ENCODE peak calls at places on chromosomes 4 and X, in four cellular contexts. P is foreskin fibroblast, N is IMR-90, E is fibroblast of mammary gland. Z is an unnamed sample.

GRCh38 chr4:159107203-159107921 is 4.5 kb downstream of the RAPGEF2 start:
- DNase-seq in E (peak; percentile 36), N (peak; percentile 55), P (peak; percentile 12), Z (peak; percentile 35)

GRCh38 chrX:12446342-12447075 is 308.2 kb downstream of the FRMPD4 start:
- DNase-seq in P (peak; percentile 66), N (peak; percentile 55), E (peak; percentile 81), Z (no peak)

GRCh38 chr4:39324446-39324845 is 41.7 kb downstream of the RFC1 start:
- DNase-seq in P (no peak), N (no peak), E (no peak), Z (no peak)

GRCh38 chr4:159169414-159169813 is 66.5 kb downstream of the RAPGEF2 start:
- DNase-seq in E (no peak), P (no peak), N (no peak), Z (no peak)

GRCh38 chr4:31538877-31539276 is 818.7 kb downstream of the PCDH7 start:
- DNase-seq in P (no peak), N (no peak), E (no peak), Z (no peak)

GRCh38 chr4:124322234-124322831 is 390.2 kb downstream of the ANKRD50 start:
- DNase-seq in P (peak; percentile 67), E (peak; percentile 64), N (peak; percentile 49), Z (peak; percentile 18)

GRCh38 chrX:123975180-123975579 is 13.7 kb downstream of the STAG2 start:
- DNase-seq in N (peak; percentile 31), E (peak; percentile 56), P (peak; percentile 43), Z (no peak)

GRCh38 chrX:57905141-57905540 is 5.1 kb downstream of the ZXDA start:
- DNase-seq in N (peak; percentile 10), E (no peak), P (no peak), Z (no peak)

GRCh38 chr4:53987761-53988171 is 76.6 kb downstream of the CHIC2 start:
- DNase-seq in N (peak; percentile 81), P (peak; percentile 82), E (peak; percentile 84), Z (no peak)

GRCh38 chr4:152356428-152357034 is 179.4 kb downstream of the FBXW7 start:
- DNase-seq in E (peak; percentile 15), P (peak; percentile 38), N (peak; percentile 21), Z (no peak)

GRCh38 chr4:141238196-141238595 is 17.5 kb downstream of the ZNF330 start:
- DNase-seq in E (no peak), N (no peak), P (no peak), Z (no peak)

GRCh38 chrX:63746278-63746677 is 38.7 kb downstream of the ARHGEF9 start:
- DNase-seq in E (no peak), N (no peak), P (no peak), Z (peak; percentile 10)

GRCh38 chr4:116397714-116398113 is 687.7 kb downstream of the TRAM1L1 start:
- DNase-seq in E (no peak), P (no peak), N (no peak), Z (no peak)

GRCh38 chrX:9988762-9989161 is 21.6 kb downstream of the CLDN34 start:
- DNase-seq in E (peak; percentile 23), P (peak; percentile 25), N (no peak), Z (no peak)

GRCh38 chr4:11529625-11530201 is 101.0 kb upstream of the HS3ST1 start:
- DNase-seq in N (peak; percentile 89), E (peak; percentile 47), P (peak; percentile 63), Z (no peak)

GRCh38 chr4:20773144-20773997 is 73.1 kb downstream of the PACRGL start:
- DNase-seq in P (peak; percentile 83), N (peak; percentile 54), E (peak; percentile 70), Z (peak; percentile 41)

GRCh38 chr4:92198711-92199110 is 105.1 kb upstream of the GRID2 start:
- DNase-seq in P (peak; percentile 33), N (peak; percentile 81), E (peak; percentile 24), Z (no peak)

GRCh38 chr4:124753941-124754581 is 41.5 kb upstream of the ANKRD50 start:
- DNase-seq in P (peak; percentile 70), E (no peak), N (peak; percentile 41), Z (no peak)

GRCh38 chr4:42123071-42123644 is 29.3 kb downstream of the BEND4 start:
- DNase-seq in E (no peak), P (no peak), N (no peak), Z (no peak)

GRCh38 chr4:165684177-165684870 is 188.7 kb upstream of the TLL1 start:
- DNase-seq in E (peak; percentile 92), P (peak; percentile 69), N (no peak), Z (no peak)

GRCh38 chr4:184503869-184504300 is 29.5 kb upstream of the IRF2 start:
- DNase-seq in N (peak; percentile 20), E (peak; percentile 11), P (peak; percentile 44), Z (no peak)

GRCh38 chr4:2734618-2735017 is 21.5 kb downstream of the TNIP2 start:
- DNase-seq in P (no peak), N (no peak), E (no peak), Z (no peak)

GRCh38 chr4:2733844-2734574 is 22.1 kb downstream of the TNIP2 start:
- DNase-seq in P (no peak), N (no peak), E (no peak), Z (no peak)

GRCh38 chr4:2733001-2733843 is 22.9 kb downstream of the TNIP2 start:
- DNase-seq in P (no peak), N (no peak), E (no peak), Z (no peak)

GRCh38 chr4:2732526-2732925 is 23.6 kb downstream of the TNIP2 start:
- DNase-seq in P (no peak), N (no peak), E (no peak), Z (no peak)

DNA sequence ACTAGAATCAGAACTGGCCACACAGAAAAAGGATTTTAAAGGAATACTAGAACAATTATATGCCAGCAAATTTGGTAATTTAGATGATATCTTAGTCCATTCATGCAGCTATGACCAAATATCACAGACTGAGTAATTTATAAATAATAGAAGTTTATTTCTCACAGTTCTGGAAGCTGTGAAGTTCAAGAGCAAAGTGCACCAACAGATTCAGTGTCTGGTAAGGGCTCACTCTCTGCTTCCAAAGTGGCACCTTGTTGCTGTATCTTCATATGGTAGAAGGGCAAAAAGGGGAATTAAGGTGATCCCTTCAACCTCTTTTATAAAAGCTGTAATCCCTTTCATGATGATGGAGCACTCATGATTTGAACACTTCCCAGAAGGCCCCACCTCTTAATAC is 20.3 kb downstream of the TNIP2 start:
- DNase-seq in E (no peak), P (no peak), N (no peak), Z (no peak)
- TF ChIP-seq CTCF in E (no peak), P (no peak), N (no peak), Z (no peak)

GRCh38 chrX:50996930-50997329 is 86.4 kb downstream of the BMP15 start:
- DNase-seq in E (no peak), N (no peak), P (no peak), Z (no peak)
- TF ChIP-seq CTCF in E (no peak), N (no peak), P (no peak), Z (no peak)

GRCh38 chr4:77599378-77599777 is 6.2 kb upstream of the CXCL13 start:
- DNase-seq in N (peak; percentile 41), E (peak; percentile 66), P (peak; percentile 74), Z (no peak)
- TF ChIP-seq CTCF in N (peak; percentile 46), E (peak; percentile 80), P (peak; percentile 69), Z (peak; percentile 18)

GRCh38 chrX:22135171-22135711 is 103.1 kb downstream of the PHEX start:
- DNase-seq in P (peak; percentile 67), E (peak; percentile 78), N (peak; percentile 45), Z (no peak)
- TF ChIP-seq CTCF in P (no peak), E (no peak), N (no peak), Z (no peak)

DNA sequence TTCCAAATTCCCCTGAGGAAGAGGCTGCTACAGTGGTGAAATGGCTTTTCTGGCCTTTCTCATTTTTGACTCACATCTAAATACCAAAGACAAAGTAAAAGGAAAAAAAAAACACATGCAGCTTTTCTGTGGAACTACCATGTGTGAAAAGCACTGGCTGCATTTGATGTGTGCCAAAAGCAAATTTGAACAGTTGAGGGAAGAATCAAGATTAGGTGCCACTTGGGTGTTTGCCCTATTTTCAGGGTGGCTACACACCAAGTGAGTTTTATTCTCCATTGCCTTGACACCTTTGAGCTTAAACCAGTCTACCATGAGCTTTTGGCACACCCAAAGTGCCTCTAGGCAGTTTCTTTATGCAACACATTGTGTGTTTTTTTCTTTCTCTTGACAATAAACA is 423.8 kb downstream of the FAM133A start:
- DNase-seq in P (no peak), N (no peak), E (no peak), Z (no peak)
- TF ChIP-seq CTCF in P (no peak), N (no peak), E (no peak), Z (no peak)

GRCh38 chrX:110683925-110684324 is 111.7 kb downstream of the CHRDL1 start:
- DNase-seq in E (no peak), N (no peak), P (no peak), Z (no peak)

GRCh38 chrX:110675866-110676265 is 119.8 kb downstream of the CHRDL1 start:
- DNase-seq in P (no peak), N (no peak), E (no peak), Z (no peak)

DNA sequence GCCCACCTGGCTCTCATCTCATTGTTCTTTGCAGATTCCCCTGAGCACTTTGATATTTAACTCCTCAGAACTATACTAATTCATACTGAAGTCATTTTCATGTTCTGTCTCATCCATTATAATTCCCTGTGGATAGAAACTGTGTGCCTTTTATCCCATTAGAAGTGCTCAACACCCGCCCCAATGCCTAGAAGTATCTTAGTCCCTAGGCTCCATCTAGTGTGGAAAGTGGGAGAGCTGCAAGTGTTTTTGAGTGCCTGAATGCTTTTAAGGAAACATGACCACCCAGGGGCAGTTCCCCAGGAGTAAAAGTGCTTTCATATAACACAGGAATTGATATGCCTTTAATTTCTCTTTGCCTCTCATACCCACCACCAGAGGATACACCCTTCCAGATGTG is 117.0 kb downstream of the CHRDL1 start:
- DNase-seq in E (no peak), N (no peak), P (no peak), Z (no peak)
- TF ChIP-seq CTCF in E (no peak), N (no peak), P (no peak), Z (no peak)

DNA sequence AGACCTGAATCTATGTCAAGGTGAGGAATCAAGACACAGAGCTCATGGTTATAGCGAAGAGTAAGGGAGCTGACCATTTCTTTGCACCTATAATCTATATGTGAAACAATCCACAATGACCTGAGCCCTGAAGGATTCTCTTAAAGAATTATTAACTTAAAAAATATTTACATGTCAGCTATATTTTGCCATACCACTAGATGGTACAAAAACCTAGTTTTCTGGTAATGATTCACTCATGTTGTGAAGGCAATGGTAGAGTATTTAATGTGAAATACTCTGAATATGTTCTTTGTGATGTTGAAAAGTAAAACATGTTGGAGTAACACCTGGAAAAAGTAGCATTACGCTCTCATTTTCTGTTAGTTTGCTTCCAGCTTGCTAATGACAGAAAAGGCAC is 40.0 kb downstream of the VGLL1 start:
- DNase-seq in P (peak; percentile 5), N (no peak), E (no peak), Z (peak; percentile 4)
- TF ChIP-seq CTCF in P (no peak), N (no peak), E (peak; percentile 3), Z (no peak)

DNA sequence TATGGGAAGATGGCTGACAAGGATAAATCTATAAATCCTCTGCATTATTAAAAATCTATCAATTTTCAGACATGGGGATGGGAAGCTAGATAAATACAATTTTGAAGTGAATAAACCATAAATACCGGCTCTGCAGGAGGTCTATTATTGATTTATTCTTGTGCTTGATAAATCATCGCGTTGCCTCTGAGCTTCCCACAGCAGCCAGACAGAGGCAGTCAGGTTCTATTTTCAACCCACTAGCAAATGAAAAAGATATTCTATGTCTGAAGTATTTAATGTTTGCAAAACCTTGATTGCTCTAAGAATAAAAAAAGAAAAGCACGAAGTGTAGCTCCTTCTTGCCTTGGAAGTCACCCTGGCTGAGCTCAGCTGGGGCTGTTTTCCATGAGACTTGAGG is 216.2 kb downstream of the DHRSX start:
- DNase-seq in N (peak; percentile 12), E (no peak), P (peak; percentile 50), Z (no peak)
- TF ChIP-seq CTCF in N (peak; percentile 34), E (no peak), P (no peak), Z (no peak)

GRCh38 chr4:129046055-129046959 is 47.0 kb downstream of the SCLT1 start:
- DNase-seq in P (no peak), N (no peak), E (no peak), Z (no peak)

GRCh38 chr4:129043523-129043922 is 49.8 kb downstream of the SCLT1 start:
- DNase-seq in E (peak; percentile 37), P (peak; percentile 35), N (peak; percentile 9), Z (no peak)
- TF ChIP-seq CTCF in E (peak; percentile 23), P (peak; percentile 33), N (peak; percentile 38), Z (no peak)

Z was measured in GM20000.